ENCODE peak calls at places on chromosomes 5 and 9, in seven cellular contexts. K is stimulated activated effector memory CD8-positive, alpha-beta T cell treated with anti-CD3 and anti-CD28 coated beads, Interleukin-12 subunit alpha, Interleukin-12 subunit beta, amount 100 ng/mL, for 72 hours; O is effector memory CD4-positive, alpha-beta T cell; T is GM12864; I is hepatocyte; S is activated T-helper 1 cell treated with anti-CD3 and anti-CD28 coated beads, Interleukin-2, amount 50 U/mL, for 16 hours; E is upper lobe of left lung. G is an unnamed sample.

GRCh38 chr9:22041792-22042191 is 32.7 kb upstream of the CDKN2B start:
- DNase-seq in K (no peak), O (no peak), T (no peak), I (peak; percentile 67), S (no peak), E (peak; percentile 87), G (peak; percentile 94)

GRCh38 chr9:33781736-33782135 is 13.6 kb upstream of the PRSS3 start:
- DNase-seq in K (no peak), O (no peak), T (no peak), I (no peak), S (no peak), E (no peak), G (no peak)

GRCh38 chr9:95910023-95910706 is 34.7 kb downstream of the ERCC6L2 start:
- DNase-seq in K (no peak), O (no peak), T (no peak), I (no peak), S (no peak), E (no peak), G (no peak)

GRCh38 chr5:125463441-125464092 is 717.1 kb upstream of the ZNF608 start:
- DNase-seq in K (no peak), O (no peak), T (no peak), I (no peak), S (no peak), E (no peak), G (no peak)

GRCh38 chr9:36802171-36802920 is 229.7 kb downstream of the MELK start:
- DNase-seq in K (no peak), O (no peak), T (no peak), I (no peak), S (no peak), E (no peak), G (no peak)

GRCh38 chr9:132943677-132944293 is 631 bp downstream of the TSC1 start:
- DNase-seq in K (no peak), O (no peak), T (no peak), I (peak; percentile 21), S (no peak), E (no peak), G (peak; percentile 5)

GRCh38 chr5:174234388-174234787 is 188.9 kb downstream of the NSG2 start:
- DNase-seq in K (no peak), O (no peak), T (no peak), I (no peak), S (no peak), E (no peak), G (no peak)

GRCh38 chr5:107272509-107272908 is 398.2 kb downstream of the EFNA5 start:
- DNase-seq in K (no peak), O (no peak), T (no peak), I (no peak), S (no peak), E (no peak), G (no peak)

GRCh38 chr5:87303324-87303723 is 35.6 kb downstream of the RASA1 start:
- DNase-seq in K (no peak), O (no peak), T (no peak), I (no peak), S (no peak), E (no peak), G (no peak)

GRCh38 chr5:78308689-78309088 is 14.2 kb upstream of the AP3B1 start:
- DNase-seq in K (no peak), O (no peak), T (no peak), I (no peak), S (no peak), E (no peak), G (no peak)

GRCh38 chr5:111953351-111954127 is 196.5 kb upstream of the NREP start:
- DNase-seq in K (no peak), O (no peak), T (no peak), I (no peak), S (no peak), E (no peak), G (no peak)

GRCh38 chr5:38384396-38384795 is 126.0 kb downstream of the EGFLAM start:
- DNase-seq in K (no peak), O (no peak), T (no peak), I (no peak), S (no peak), E (no peak), G (no peak)

GRCh38 chr9:135932656-135933055 is 25.3 kb upstream of the CAMSAP1 start:
- DNase-seq in K (no peak), O (no peak), T (no peak), I (no peak), S (no peak), E (no peak), G (no peak)

GRCh38 chr5:160466121-160466520 is 44.5 kb downstream of the PTTG1 start:
- DNase-seq in K (no peak), O (no peak), T (no peak), I (no peak), S (no peak), E (no peak), G (no peak)

GRCh38 chr5:174188300-174188699 is 142.8 kb downstream of the NSG2 start:
- DNase-seq in K (no peak), O (no peak), T (no peak), I (no peak), S (no peak), E (no peak), G (peak; percentile 62)

GRCh38 chr9:134644715-134645606 is 3.4 kb downstream of the COL5A1 start:
- DNase-seq in K (no peak), O (no peak), T (no peak), I (peak; percentile 87), S (no peak), E (no peak), G (peak; percentile 7)

GRCh38 chr9:115415450-115415849 is 297.5 kb upstream of the TNC start:
- DNase-seq in K (no peak), O (no peak), T (no peak), I (no peak), S (no peak), E (no peak), G (no peak)

GRCh38 chr5:159210306-159210722 is 961 bp upstream of the RNF145 start:
- DNase-seq in K (no peak), O (no peak), T (no peak), I (peak; percentile 28), S (no peak), E (peak; percentile 58), G (peak; percentile 40)

G was measured in small intestine.